ENCODE peak calls at places on chromosomes 5 and 9, in nine cellular contexts. One of them, this sample, is unnamed.

GRCh38 chr9:132516911-132517310 is 65.5 kb upstream of the BARHL1 start:
- DNase-seq in Peyer's patch: no peak
- DNase-seq in GM20000: no peak
- DNase-seq in fibroblast of pulmonary artery: no peak
- DNase-seq in cardiac fibroblast: no peak
- DNase-seq in memory B cell: no peak
- DNase-seq in body of pancreas: no peak
- DNase-seq in CD8-positive, alpha-beta T cell: no peak
- DNase-seq in GM03348: no peak
- DNase-seq in this sample: no peak

GRCh38 chr9:137435980-137436760 is 5.0 kb downstream of the ENTPD8 start:
- DNase-seq in GM03348: peak; percentile 93
- DNase-seq in GM20000: no peak
- DNase-seq in fibroblast of pulmonary artery: peak; percentile 87
- DNase-seq in Peyer's patch: peak; percentile 89
- DNase-seq in body of pancreas: peak; percentile 98
- DNase-seq in CD8-positive, alpha-beta T cell: no peak
- DNase-seq in cardiac fibroblast: peak; percentile 87
- DNase-seq in memory B cell: no peak
- DNase-seq in this sample: no peak

GRCh38 chr5:72920690-72921089 is 35.2 kb upstream of the FCHO2 start:
- DNase-seq in CD8-positive, alpha-beta T cell: no peak
- DNase-seq in memory B cell: no peak
- DNase-seq in body of pancreas: no peak
- DNase-seq in Peyer's patch: no peak
- DNase-seq in GM20000: no peak
- DNase-seq in GM03348: peak; percentile 28
- DNase-seq in cardiac fibroblast: peak; percentile 60
- DNase-seq in fibroblast of pulmonary artery: peak; percentile 52
- DNase-seq in this sample: peak; percentile 15

GRCh38 chr5:100131161-100131560 is 404.0 kb upstream of the FAM174A start:
- DNase-seq in CD8-positive, alpha-beta T cell: no peak
- DNase-seq in fibroblast of pulmonary artery: no peak
- DNase-seq in memory B cell: no peak
- DNase-seq in Peyer's patch: no peak
- DNase-seq in GM20000: no peak
- DNase-seq in cardiac fibroblast: no peak
- DNase-seq in body of pancreas: no peak
- DNase-seq in GM03348: no peak
- DNase-seq in this sample: no peak

GRCh38 chr9:129023036-129023907 is 4.9 kb downstream of the SH3GLB2 start:
- DNase-seq in CD8-positive, alpha-beta T cell: no peak
- DNase-seq in GM03348: peak; percentile 84
- DNase-seq in Peyer's patch: no peak
- DNase-seq in body of pancreas: peak; percentile 40
- DNase-seq in cardiac fibroblast: peak; percentile 72
- DNase-seq in GM20000: no peak
- DNase-seq in memory B cell: no peak
- DNase-seq in fibroblast of pulmonary artery: peak; percentile 62
- DNase-seq in this sample: no peak

GRCh38 chr5:90873033-90873517 is 314.5 kb downstream of the ADGRV1 start:
- DNase-seq in CD8-positive, alpha-beta T cell: no peak
- DNase-seq in Peyer's patch: no peak
- DNase-seq in body of pancreas: peak; percentile 21
- DNase-seq in cardiac fibroblast: no peak
- DNase-seq in GM03348: no peak
- DNase-seq in GM20000: no peak
- DNase-seq in memory B cell: no peak
- DNase-seq in fibroblast of pulmonary artery: no peak
- DNase-seq in this sample: no peak

GRCh38 chr9:76595645-76596044 is 136.7 kb downstream of the GCNT1 start:
- DNase-seq in fibroblast of pulmonary artery: no peak
- DNase-seq in body of pancreas: no peak
- DNase-seq in CD8-positive, alpha-beta T cell: no peak
- DNase-seq in GM03348: no peak
- DNase-seq in memory B cell: no peak
- DNase-seq in cardiac fibroblast: peak; percentile 53
- DNase-seq in GM20000: no peak
- DNase-seq in Peyer's patch: no peak
- DNase-seq in this sample: no peak

GRCh38 chr5:87210743-87211142 is 56.9 kb upstream of the RASA1 start:
- DNase-seq in GM03348: no peak
- DNase-seq in CD8-positive, alpha-beta T cell: no peak
- DNase-seq in body of pancreas: no peak
- DNase-seq in memory B cell: no peak
- DNase-seq in Peyer's patch: no peak
- DNase-seq in cardiac fibroblast: no peak
- DNase-seq in GM20000: no peak
- DNase-seq in fibroblast of pulmonary artery: no peak
- DNase-seq in this sample: no peak

GRCh38 chr9:686381-686813 is 155.1 kb upstream of the DMRT1 start:
- DNase-seq in fibroblast of pulmonary artery: peak; percentile 51
- DNase-seq in CD8-positive, alpha-beta T cell: no peak
- DNase-seq in body of pancreas: no peak
- DNase-seq in Peyer's patch: no peak
- DNase-seq in cardiac fibroblast: peak; percentile 78
- DNase-seq in memory B cell: no peak
- DNase-seq in GM20000: no peak
- DNase-seq in GM03348: peak; percentile 54
- DNase-seq in this sample: no peak

GRCh38 chr5:142819292-142819691 is 49.1 kb downstream of the ARHGAP26 start:
- DNase-seq in CD8-positive, alpha-beta T cell: no peak
- DNase-seq in GM20000: no peak
- DNase-seq in memory B cell: no peak
- DNase-seq in Peyer's patch: peak; percentile 47
- DNase-seq in GM03348: no peak
- DNase-seq in cardiac fibroblast: no peak
- DNase-seq in body of pancreas: no peak
- DNase-seq in fibroblast of pulmonary artery: no peak
- DNase-seq in this sample: no peak

GRCh38 chr5:54799645-54800044 is 185.7 kb downstream of the ESM1 start:
- DNase-seq in fibroblast of pulmonary artery: no peak
- DNase-seq in CD8-positive, alpha-beta T cell: no peak
- DNase-seq in GM20000: no peak
- DNase-seq in GM03348: no peak
- DNase-seq in cardiac fibroblast: no peak
- DNase-seq in memory B cell: no peak
- DNase-seq in Peyer's patch: no peak
- DNase-seq in body of pancreas: no peak
- DNase-seq in this sample: peak; percentile 55

GRCh38 chr9:110641350-110641749 is 27.2 kb upstream of the MUSK start:
- DNase-seq in body of pancreas: no peak
- DNase-seq in fibroblast of pulmonary artery: no peak
- DNase-seq in GM03348: no peak
- DNase-seq in cardiac fibroblast: peak; percentile 68
- DNase-seq in CD8-positive, alpha-beta T cell: no peak
- DNase-seq in Peyer's patch: no peak
- DNase-seq in GM20000: no peak
- DNase-seq in memory B cell: no peak
- DNase-seq in this sample: no peak

GRCh38 chr9:89911721-89912604 is 307.2 kb downstream of the GADD45G start:
- DNase-seq in Peyer's patch: no peak
- DNase-seq in cardiac fibroblast: no peak
- DNase-seq in fibroblast of pulmonary artery: no peak
- DNase-seq in GM03348: no peak
- DNase-seq in CD8-positive, alpha-beta T cell: no peak
- DNase-seq in GM20000: no peak
- DNase-seq in body of pancreas: no peak
- DNase-seq in memory B cell: no peak
- DNase-seq in this sample: no peak

GRCh38 chr5:32512916-32513315 is 68.4 kb upstream of the ZFR start:
- DNase-seq in GM20000: no peak
- DNase-seq in GM03348: no peak
- DNase-seq in fibroblast of pulmonary artery: no peak
- DNase-seq in Peyer's patch: no peak
- DNase-seq in memory B cell: no peak
- DNase-seq in cardiac fibroblast: no peak
- DNase-seq in CD8-positive, alpha-beta T cell: no peak
- DNase-seq in body of pancreas: no peak
- DNase-seq in this sample: no peak

GRCh38 chr9:128155736-128156500 is 4.1 kb upstream of the BBLN start:
- DNase-seq in memory B cell: no peak
- DNase-seq in Peyer's patch: peak; percentile 12
- DNase-seq in GM20000: no peak
- DNase-seq in body of pancreas: no peak
- DNase-seq in GM03348: no peak
- DNase-seq in cardiac fibroblast: no peak
- DNase-seq in fibroblast of pulmonary artery: no peak
- DNase-seq in CD8-positive, alpha-beta T cell: no peak
- DNase-seq in this sample: no peak

GRCh38 chr9:85443190-85443598 is 298.6 kb downstream of the AGTPBP1 start:
- DNase-seq in fibroblast of pulmonary artery: no peak
- DNase-seq in CD8-positive, alpha-beta T cell: no peak
- DNase-seq in body of pancreas: no peak
- DNase-seq in cardiac fibroblast: no peak
- DNase-seq in GM03348: no peak
- DNase-seq in GM20000: no peak
- DNase-seq in Peyer's patch: no peak
- DNase-seq in memory B cell: no peak
- DNase-seq in this sample: no peak

GRCh38 chr9:130728721-130729120 is 35.1 kb downstream of the EXOSC2 start:
- DNase-seq in CD8-positive, alpha-beta T cell: no peak
- DNase-seq in fibroblast of pulmonary artery: peak; percentile 52
- DNase-seq in GM03348: no peak
- DNase-seq in memory B cell: no peak
- DNase-seq in Peyer's patch: no peak
- DNase-seq in body of pancreas: no peak
- DNase-seq in GM20000: no peak
- DNase-seq in cardiac fibroblast: peak; percentile 76
- DNase-seq in this sample: no peak

GRCh38 chr5:13866792-13867191 is 77.7 kb downstream of the DNAH5 start:
- DNase-seq in fibroblast of pulmonary artery: peak; percentile 30
- DNase-seq in Peyer's patch: no peak
- DNase-seq in GM20000: peak; percentile 12
- DNase-seq in memory B cell: no peak
- DNase-seq in CD8-positive, alpha-beta T cell: no peak
- DNase-seq in cardiac fibroblast: peak; percentile 53
- DNase-seq in body of pancreas: peak; percentile 28
- DNase-seq in GM03348: peak; percentile 36
- DNase-seq in this sample: peak; percentile 32

GRCh38 chr5:41445937-41446563 is 64.4 kb downstream of the PLCXD3 start:
- DNase-seq in GM03348: peak; percentile 18
- DNase-seq in memory B cell: no peak
- DNase-seq in Peyer's patch: no peak
- DNase-seq in CD8-positive, alpha-beta T cell: no peak
- DNase-seq in body of pancreas: no peak
- DNase-seq in fibroblast of pulmonary artery: peak; percentile 72
- DNase-seq in cardiac fibroblast: peak; percentile 74
- DNase-seq in GM20000: no peak
- DNase-seq in this sample: no peak

GRCh38 chr9:23322392-23322791 is 503.6 kb downstream of the ELAVL2 start:
- DNase-seq in fibroblast of pulmonary artery: no peak
- DNase-seq in CD8-positive, alpha-beta T cell: no peak
- DNase-seq in GM20000: no peak
- DNase-seq in body of pancreas: no peak
- DNase-seq in memory B cell: no peak
- DNase-seq in GM03348: peak; percentile 1
- DNase-seq in cardiac fibroblast: peak; percentile 8
- DNase-seq in Peyer's patch: no peak
- DNase-seq in this sample: peak; percentile 7

GRCh38 chr5:96957125-96958041 is 21.5 kb downstream of the LNPEP start:
- DNase-seq in CD8-positive, alpha-beta T cell: no peak
- DNase-seq in GM03348: no peak
- DNase-seq in cardiac fibroblast: no peak
- DNase-seq in body of pancreas: no peak
- DNase-seq in memory B cell: no peak
- DNase-seq in fibroblast of pulmonary artery: no peak
- DNase-seq in GM20000: no peak
- DNase-seq in Peyer's patch: no peak
- DNase-seq in this sample: no peak

GRCh38 chr5:170159101-170159698 is 53.5 kb downstream of the FOXI1 start:
- DNase-seq in GM03348: peak; percentile 84
- DNase-seq in cardiac fibroblast: peak; percentile 63
- DNase-seq in Peyer's patch: no peak
- DNase-seq in GM20000: no peak
- DNase-seq in memory B cell: no peak
- DNase-seq in fibroblast of pulmonary artery: peak; percentile 32
- DNase-seq in body of pancreas: no peak
- DNase-seq in CD8-positive, alpha-beta T cell: no peak
- DNase-seq in this sample: no peak

GRCh38 chr9:4574657-4575243 is 84.5 kb downstream of the SLC1A1 start:
- DNase-seq in CD8-positive, alpha-beta T cell: no peak
- DNase-seq in fibroblast of pulmonary artery: no peak
- DNase-seq in GM03348: no peak
- DNase-seq in cardiac fibroblast: no peak
- DNase-seq in memory B cell: no peak
- DNase-seq in GM20000: no peak
- DNase-seq in Peyer's patch: no peak
- DNase-seq in body of pancreas: no peak
- DNase-seq in this sample: no peak

GRCh38 chr9:107439991-107440456 is 49.5 kb downstream of the KLF4 start:
- DNase-seq in GM20000: no peak
- DNase-seq in fibroblast of pulmonary artery: no peak
- DNase-seq in memory B cell: no peak
- DNase-seq in cardiac fibroblast: no peak
- DNase-seq in Peyer's patch: no peak
- DNase-seq in CD8-positive, alpha-beta T cell: no peak
- DNase-seq in GM03348: no peak
- DNase-seq in body of pancreas: no peak
- DNase-seq in this sample: no peak

GRCh38 chr9:105662184-105663104 is at the start of gene TAL2:
- DNase-seq in body of pancreas: no peak
- DNase-seq in Peyer's patch: no peak
- DNase-seq in memory B cell: peak; percentile 26
- DNase-seq in GM03348: no peak
- DNase-seq in cardiac fibroblast: no peak
- DNase-seq in GM20000: peak; percentile 42
- DNase-seq in fibroblast of pulmonary artery: no peak
- DNase-seq in CD8-positive, alpha-beta T cell: no peak
- DNase-seq in this sample: no peak

GRCh38 chr5:74543162-74543995 is 97.1 kb downstream of the ENC1 start:
- DNase-seq in CD8-positive, alpha-beta T cell: no peak
- DNase-seq in Peyer's patch: no peak
- DNase-seq in fibroblast of pulmonary artery: peak; percentile 74
- DNase-seq in GM03348: peak; percentile 87
- DNase-seq in memory B cell: no peak
- DNase-seq in cardiac fibroblast: peak; percentile 76
- DNase-seq in body of pancreas: peak; percentile 55
- DNase-seq in GM20000: no peak
- DNase-seq in this sample: no peak

GRCh38 chr5:139814704-139815280 is 19.2 kb downstream of the PSD2 start:
- DNase-seq in Peyer's patch: peak; percentile 28
- DNase-seq in cardiac fibroblast: no peak
- DNase-seq in fibroblast of pulmonary artery: no peak
- DNase-seq in CD8-positive, alpha-beta T cell: no peak
- DNase-seq in body of pancreas: no peak
- DNase-seq in GM03348: no peak
- DNase-seq in memory B cell: no peak
- DNase-seq in GM20000: no peak
- DNase-seq in this sample: no peak

GRCh38 chr9:16319646-16320045 is 550.8 kb downstream of the BNC2 start:
- DNase-seq in body of pancreas: no peak
- DNase-seq in CD8-positive, alpha-beta T cell: no peak
- DNase-seq in memory B cell: no peak
- DNase-seq in Peyer's patch: no peak
- DNase-seq in GM03348: no peak
- DNase-seq in GM20000: no peak
- DNase-seq in cardiac fibroblast: no peak
- DNase-seq in fibroblast of pulmonary artery: no peak
- DNase-seq in this sample: no peak

GRCh38 chr5:172830876-172831662 is 3.0 kb upstream of the ERGIC1 start:
- DNase-seq in fibroblast of pulmonary artery: peak; percentile 98
- DNase-seq in GM20000: no peak
- DNase-seq in memory B cell: no peak
- DNase-seq in CD8-positive, alpha-beta T cell: no peak
- DNase-seq in cardiac fibroblast: peak; percentile 97
- DNase-seq in GM03348: peak; percentile 67
- DNase-seq in body of pancreas: no peak
- DNase-seq in Peyer's patch: no peak
- DNase-seq in this sample: no peak

GRCh38 chr9:68685770-68686169 is 19.3 kb upstream of the PIP5K1B start:
- DNase-seq in GM03348: no peak
- DNase-seq in cardiac fibroblast: no peak
- DNase-seq in body of pancreas: peak; percentile 74
- DNase-seq in CD8-positive, alpha-beta T cell: no peak
- DNase-seq in Peyer's patch: no peak
- DNase-seq in GM20000: peak; percentile 73
- DNase-seq in fibroblast of pulmonary artery: no peak
- DNase-seq in memory B cell: peak; percentile 45
- DNase-seq in this sample: peak; percentile 81

GRCh38 chr9:106936680-106937079 is 73.7 kb downstream of the ZNF462 start:
- DNase-seq in cardiac fibroblast: no peak
- DNase-seq in GM03348: no peak
- DNase-seq in Peyer's patch: no peak
- DNase-seq in CD8-positive, alpha-beta T cell: no peak
- DNase-seq in GM20000: no peak
- DNase-seq in memory B cell: no peak
- DNase-seq in fibroblast of pulmonary artery: no peak
- DNase-seq in body of pancreas: no peak
- DNase-seq in this sample: no peak

This sample was measured in MM.1S.